ENCODE peak calls at places on chromosomes 2 and 18, in seven cellular contexts. H is kidney, X is transverse colon, L is PC-3, A is astrocyte, E is psoas muscle, F is adrenal gland. M is an unnamed sample. For H3K4me1, the result is how much of the 10 kb centered on the place peaks cover.

GRCh38 chr2:134127496-134127895 is 126.4 kb upstream of the MGAT5 start:
- DNase-seq in H (no peak), X (no peak), L (no peak), A (no peak), E (no peak), F (no peak), M (no peak)

GRCh38 chr2:9318461-9319337 is 104.6 kb downstream of the ITGB1BP1 start:
- DNase-seq in H (peak), X (peak), L (no peak), A (no peak), E (peak), F (peak), M (no peak)

GRCh38 chr2:195572894-195573293 is 84.1 kb upstream of the SLC39A10 start:
- DNase-seq in H (no peak), X (no peak), L (no peak), A (no peak), E (no peak), F (no peak), M (no peak)

GRCh38 chr2:39603436-39603835 is 62.3 kb upstream of the TMEM178A start:
- DNase-seq in H (no peak), X (no peak), L (no peak), A (no peak), E (no peak), F (no peak), M (no peak)

GRCh38 chr2:106882658-106883057 is 3.3 kb downstream of the ST6GAL2 start:
- DNase-seq in H (no peak), X (no peak), L (peak), A (no peak), E (no peak), F (no peak), M (no peak)

GRCh38 chr2:55049794-55050132 is 488 bp downstream of the RTN4 start:
- DNase-seq in H (no peak), X (no peak), L (no peak), A (no peak), E (no peak), F (no peak), M (no peak)

GRCh38 chr2:138237657-138238384 is 263.7 kb upstream of the SPOPL start:
- DNase-seq in H (no peak), X (no peak), L (no peak), A (no peak), E (no peak), F (no peak), M (no peak)

GRCh38 chr2:219174146-219174545 is 2.6 kb downstream of the CNPPD1 start:
- DNase-seq in H (no peak), X (no peak), L (no peak), A (no peak), E (no peak), F (no peak), M (no peak)

GRCh38 chr2:151823651-151824050 is 4.6 kb downstream of the ARL5A start:
- DNase-seq in H (no peak), X (no peak), L (no peak), A (no peak), E (no peak), F (no peak), M (no peak)

GRCh38 chr18:48831113-48831759 is 119.5 kb downstream of the SMAD7 start:
- DNase-seq in H (no peak), X (no peak), L (no peak), A (no peak), E (peak), F (peak), M (peak)

GRCh38 chr2:174180165-174180724 is 68.1 kb downstream of the OLA1 start:
- DNase-seq in H (no peak), X (no peak), L (peak), A (no peak), E (no peak), F (no peak), M (no peak)

GRCh38 chr2:129112181-129112580 is 793.5 kb upstream of the HS6ST1 start:
- DNase-seq in H (no peak), X (no peak), L (no peak), A (no peak), E (no peak), F (no peak), M (no peak)

GRCh38 chr18:47418746-47419145 is 167.3 kb upstream of the SKOR2 start:
- DNase-seq in H (no peak), X (no peak), L (no peak), A (peak), E (no peak), F (no peak), M (no peak)

GRCh38 chr2:96703021-96703751 is 36.7 kb downstream of the LMAN2L start:
- DNase-seq in H (no peak), X (no peak), L (no peak), A (no peak), E (no peak), F (no peak), M (no peak)

GRCh38 chr2:64007924-64008323 is 11.3 kb downstream of the VPS54 start:
- DNase-seq in H (no peak), X (no peak), L (no peak), A (no peak), E (no peak), F (no peak), M (no peak)

GRCh38 chr18:21267370-21267769 is 25.3 kb downstream of the GREB1L start:
- DNase-seq in H (no peak), X (no peak), L (no peak), A (no peak), E (no peak), F (no peak), M (no peak)

GRCh38 chr18:58691256-58691655 is 20.0 kb downstream of the MALT1 start:
- DNase-seq in H (no peak), X (no peak), L (no peak), A (no peak), E (peak), F (no peak), M (no peak)

GRCh38 chr18:58694221-58694620 is 23.0 kb downstream of the MALT1 start:
- DNase-seq in H (no peak), X (no peak), L (no peak), A (no peak), E (no peak), F (no peak), M (no peak)

GRCh38 chr18:58687871-58688308 is 16.6 kb downstream of the MALT1 start:
- DNase-seq in H (no peak), X (no peak), L (no peak), A (no peak), E (no peak), F (no peak), M (no peak)

GRCh38 chr18:58692420-58693185 is 21.3 kb downstream of the MALT1 start:
- DNase-seq in H (no peak), X (no peak), L (no peak), A (no peak), E (no peak), F (no peak), M (no peak)

DNA sequence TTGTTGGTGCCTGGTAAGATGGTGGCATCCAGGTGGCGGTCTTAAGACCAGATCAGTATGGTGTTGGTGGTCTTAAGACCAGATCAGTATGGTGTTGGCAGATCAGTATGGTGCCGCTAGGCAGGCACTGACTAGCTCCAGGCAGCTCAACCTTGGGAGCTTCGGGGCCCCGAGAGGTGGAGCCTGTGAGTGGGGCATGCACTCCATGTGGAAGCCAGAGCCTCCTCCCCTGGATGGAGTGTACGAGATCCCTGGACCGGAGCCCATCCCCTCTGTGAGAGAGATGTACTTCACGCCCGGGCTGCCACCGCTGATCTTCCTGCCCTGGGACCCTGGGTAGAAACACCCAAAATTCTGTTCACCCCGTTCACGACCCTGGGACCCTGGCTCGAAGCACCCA is 19.0 kb downstream of the MALT1 start:
- DNase-seq in H (no peak), X (no peak), L (no peak), A (no peak), E (no peak), F (no peak), M (no peak)
- H3K4me1 ChIP-seq in H (under half), X (under half), L (under half), A (under half), E (under half), F (under half), M (under half)

DNA sequence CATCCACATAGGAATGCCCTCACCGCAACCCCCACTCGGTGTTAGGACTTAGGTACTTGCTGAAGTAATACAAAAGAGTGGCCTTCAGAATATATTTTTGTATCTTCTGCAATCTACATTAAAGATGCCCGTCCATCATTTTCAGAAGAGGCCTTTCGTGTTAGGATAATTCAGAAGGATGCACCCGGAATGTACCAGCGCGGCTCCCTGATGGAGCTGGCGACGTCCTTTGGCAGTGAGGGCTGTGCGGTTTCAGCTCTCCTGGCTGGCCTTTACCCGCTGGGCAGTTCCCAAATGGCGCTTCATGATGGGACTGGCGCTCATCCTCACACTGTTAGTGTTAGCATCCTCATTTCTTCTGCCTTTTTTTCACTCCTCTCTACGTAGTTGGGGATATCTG is 15.3 kb downstream of the TWIST2 start:
- DNase-seq in H (no peak), X (no peak), L (no peak), A (no peak), E (no peak), F (no peak), M (no peak)
- H3K4me1 ChIP-seq in H (under half), X (under half), L (under half), A (under half), E (under half), F (under half), M (under half)

GRCh38 chr18:74446631-74447403 is 10.3 kb downstream of the DIPK1C start:
- DNase-seq in H (no peak), X (no peak), L (no peak), A (no peak), E (no peak), F (no peak), M (no peak)

GRCh38 chr18:74444104-74444503 is 13.0 kb downstream of the DIPK1C start:
- DNase-seq in H (no peak), X (no peak), L (no peak), A (no peak), E (no peak), F (no peak), M (no peak)

GRCh38 chr18:74446178-74446577 is 10.9 kb downstream of the DIPK1C start:
- DNase-seq in H (no peak), X (no peak), L (no peak), A (no peak), E (no peak), F (no peak), M (no peak)

GRCh38 chr18:74447404-74448152 is 9.5 kb downstream of the DIPK1C start:
- DNase-seq in H (no peak), X (no peak), L (no peak), A (no peak), E (no peak), F (no peak), M (no peak)

DNA sequence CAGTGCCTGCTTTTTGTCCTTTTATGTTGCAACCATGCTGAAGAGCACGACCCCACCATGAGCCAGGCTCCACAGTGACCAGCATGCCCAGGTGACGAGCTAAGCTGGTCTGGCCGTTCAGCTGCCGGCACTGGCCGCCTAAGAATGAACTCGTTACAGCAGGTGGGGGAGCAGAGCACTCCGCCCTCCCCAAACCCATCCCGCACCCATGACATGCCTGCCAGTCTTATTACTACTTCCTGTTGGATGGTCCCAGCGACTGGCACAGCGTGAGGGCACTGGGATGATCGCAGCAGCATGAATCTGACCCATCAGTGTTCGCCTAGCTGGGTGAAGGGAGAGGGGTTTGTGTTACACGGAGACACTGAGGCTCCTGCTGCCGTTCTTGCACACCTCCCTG is 11.5 kb downstream of the DIPK1C start:
- DNase-seq in H (no peak), X (no peak), L (no peak), A (no peak), E (no peak), F (no peak), M (no peak)
- H3K4me1 ChIP-seq in H (under half), X (under half), L (under half), A (under half), E (under half), F (under half), M (under half)

GRCh38 chr2:240816584-240817495 is 3.2 kb downstream of the KIF1A start:
- DNase-seq in H (peak), X (no peak), L (no peak), A (no peak), E (no peak), F (peak), M (no peak)
- H3K4me1 ChIP-seq in H (under half), X (under half), L (under half), A (under half), E (under half), F (under half), M (under half)

GRCh38 chr18:10744653-10745052 is 218.8 kb downstream of the NAPG start:
- DNase-seq in H (no peak), X (no peak), L (no peak), A (no peak), E (no peak), F (no peak), M (no peak)
- H3K4me1 ChIP-seq in H (under half), X (under half), L (under half), A (under half), E (under half), F (under half), M (under half)